ENCODE peak calls at places on chromosomes 5 and 9, in eight cellular contexts. Q, J, Z, E, W, L, N and X are unnamed samples.

GRCh38 chr5:32504923-32505596 is 60.5 kb upstream of the ZFR start:
- DNase-seq in L (peak; percentile 13), E (no peak), W (peak; percentile 70), N (peak; percentile 82), Z (peak; percentile 70), Q (no peak), J (no peak), X (no peak)

GRCh38 chr9:94002316-94003140 is 47.4 kb upstream of the BARX1 start:
- DNase-seq in N (no peak), Z (no peak), E (peak; percentile 69), Q (no peak), L (peak; percentile 20), W (no peak), J (no peak), X (no peak)

GRCh38 chr9:119234636-119235035 is 134.6 kb downstream of the BRINP1 start:
- DNase-seq in L (no peak), W (no peak), E (no peak), J (no peak), N (no peak), Q (no peak), Z (no peak), X (no peak)

GRCh38 chr5:37112383-37112991 is 136.7 kb downstream of the CPLANE1 start:
- DNase-seq in Z (no peak), J (no peak), N (no peak), E (no peak), L (no peak), W (no peak), Q (no peak), X (no peak)

GRCh38 chr5:115657883-115658233 is 32.0 kb upstream of the TMED7 start:
- DNase-seq in Q (no peak), J (peak; percentile 48), Z (no peak), L (no peak), E (no peak), N (no peak), W (no peak), X (no peak)

GRCh38 chr9:109497193-109498165 is 628 bp downstream of the PTPN3 start:
- DNase-seq in E (no peak), L (peak; percentile 45), Z (no peak), W (no peak), J (no peak), N (no peak), Q (no peak), X (no peak)

GRCh38 chr9:117189121-117189520 is 225.7 kb downstream of the ASTN2 start:
- DNase-seq in Q (no peak), E (no peak), L (no peak), Z (no peak), W (no peak), J (no peak), N (no peak), X (no peak)

GRCh38 chr5:173638126-173638525 is 21.7 kb upstream of the BOD1 start:
- DNase-seq in Z (no peak), E (peak; percentile 8), N (no peak), W (no peak), J (no peak), Q (no peak), L (no peak), X (no peak)

GRCh38 chr9:71144495-71144894 is 23.1 kb upstream of the TRPM3 start:
- DNase-seq in Z (no peak), J (no peak), W (no peak), Q (no peak), E (no peak), N (no peak), L (no peak), X (no peak)

GRCh38 chr5:142798099-142798768 is 28.1 kb downstream of the ARHGAP26 start:
- DNase-seq in Z (no peak), J (no peak), E (no peak), Q (no peak), N (no peak), L (no peak), W (no peak), X (no peak)

GRCh38 chr5:105639068-105639467 is 2031.7 kb downstream of the EFNA5 start:
- DNase-seq in E (peak; percentile 84), J (no peak), N (peak; percentile 25), Q (no peak), L (no peak), W (no peak), Z (no peak), X (no peak)

GRCh38 chr9:12819436-12820185 is 44.8 kb downstream of the LURAP1L start:
- DNase-seq in Z (no peak), J (no peak), N (no peak), L (no peak), E (peak; percentile 53), W (no peak), Q (no peak), X (no peak)

GRCh38 chr5:158812381-158812780 is 287.3 kb downstream of the EBF1 start:
- DNase-seq in J (no peak), E (peak; percentile 32), W (peak; percentile 22), Q (peak; percentile 11), L (no peak), N (peak; percentile 53), Z (peak; percentile 18), X (no peak)

GRCh38 chr5:4142842-4143241 is 547.2 kb downstream of the IRX1 start:
- DNase-seq in Z (no peak), N (no peak), Q (no peak), E (peak; percentile 40), J (no peak), W (no peak), L (no peak), X (no peak)

GRCh38 chr9:106324596-106325280 is 538.2 kb upstream of the ZNF462 start:
- DNase-seq in J (no peak), Z (no peak), N (no peak), W (no peak), E (no peak), L (no peak), Q (no peak), X (no peak)

GRCh38 chr9:116686135-116686534 is 970 bp upstream of the TRIM32 start:
- DNase-seq in L (no peak), W (no peak), N (no peak), E (no peak), J (no peak), Z (no peak), Q (no peak), X (no peak)

GRCh38 chr9:12798066-12798770 is 23.4 kb downstream of the LURAP1L start:
- DNase-seq in N (no peak), E (no peak), Q (no peak), J (peak; percentile 35), W (no peak), L (no peak), Z (no peak), X (no peak)

GRCh38 chr9:128940946-128941755 is 6.3 kb downstream of the DOLK start:
- DNase-seq in Z (no peak), E (no peak), J (no peak), Q (no peak), N (no peak), L (no peak), W (no peak), X (no peak)

GRCh38 chr5:98581416-98581999 is 192.0 kb upstream of the RGMB start:
- DNase-seq in W (no peak), E (no peak), Z (no peak), L (no peak), N (peak; percentile 16), Q (no peak), J (no peak), X (no peak)
- H3K9me3 ChIP-seq in W (no peaks in the 10 kb centered on the region), E (no peaks in the 10 kb centered on the region), Z (no peaks in the 10 kb centered on the region), L (no peaks in the 10 kb centered on the region), N (no peaks in the 10 kb centered on the region), Q (no peaks in the 10 kb centered on the region), J (no peaks in the 10 kb centered on the region), X (no peaks in the 10 kb centered on the region)

GRCh38 chr9:103522409-103522808 is 527.3 kb downstream of the CYLC2 start:
- DNase-seq in Z (no peak), N (no peak), Q (no peak), W (no peak), L (no peak), J (no peak), E (no peak), X (no peak)
- H3K9me3 ChIP-seq in Z (no peaks in the 10 kb centered on the region), N (no peaks in the 10 kb centered on the region), Q (no peaks in the 10 kb centered on the region), W (no peaks in the 10 kb centered on the region), L (no peaks in the 10 kb centered on the region), J (no peaks in the 10 kb centered on the region), E (no peaks in the 10 kb centered on the region), X (no peaks in the 10 kb centered on the region)

GRCh38 chr5:179080724-179081123 is 20.6 kb downstream of the ZNF354C start:
- DNase-seq in W (no peak), Z (no peak), Q (no peak), E (no peak), L (no peak), N (no peak), J (no peak), X (no peak)
- H3K9me3 ChIP-seq in W (peaks cover 100% of the 10 kb centered on the region), Z (peaks cover 100% of the 10 kb centered on the region), Q (peaks cover 98% of the 10 kb centered on the region), E (peaks cover 92% of the 10 kb centered on the region), L (peaks cover 19% of the 10 kb centered on the region), N (peaks cover 31% of the 10 kb centered on the region), J (peaks cover 38% of the 10 kb centered on the region), X (peaks cover 40% of the 10 kb centered on the region)

DNA sequence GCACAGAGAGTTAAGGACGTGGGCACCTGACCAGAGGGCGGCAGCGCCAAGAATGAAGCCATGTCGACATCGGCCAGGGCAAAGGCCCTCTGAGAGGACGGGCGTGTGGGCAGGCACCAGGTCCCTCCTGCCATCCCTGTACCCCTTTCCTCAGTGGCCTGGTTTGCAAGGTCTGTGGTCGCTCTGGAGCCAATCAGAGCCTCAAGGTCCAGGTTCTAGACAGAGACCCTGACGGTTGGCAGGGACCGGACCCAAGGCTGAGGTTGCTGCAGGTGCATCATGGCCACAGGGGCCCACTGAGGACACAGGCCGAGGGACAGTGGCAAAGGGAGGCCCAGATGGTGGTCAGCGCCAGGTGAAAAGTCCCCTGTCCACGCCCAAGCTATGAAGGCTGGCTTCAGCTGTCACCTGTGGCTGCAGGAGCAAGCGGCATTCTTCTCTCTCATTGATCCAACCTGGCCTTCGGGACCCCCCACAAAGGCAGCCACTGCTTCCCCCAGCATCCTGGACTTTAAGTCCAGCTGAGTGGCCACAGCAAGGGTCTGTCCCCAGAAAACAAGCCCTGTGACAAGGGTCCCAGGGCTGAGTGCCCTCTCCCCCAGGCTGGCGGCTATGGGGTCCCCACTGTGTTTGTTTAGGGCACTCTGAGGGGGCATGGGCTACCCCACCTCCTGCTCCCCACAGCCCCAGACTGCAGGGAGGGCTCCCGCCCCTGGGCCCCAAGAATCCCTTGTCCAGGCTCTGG is 48.9 kb downstream of the VAV2 start:
- DNase-seq in N (peak; percentile 28), Q (no peak), L (no peak), E (no peak), Z (peak; percentile 8), J (no peak), W (no peak), X (no peak)
- H3K9me3 ChIP-seq in N (no peaks in the 10 kb centered on the region), Q (no peaks in the 10 kb centered on the region), L (no peaks in the 10 kb centered on the region), E (no peaks in the 10 kb centered on the region), Z (no peaks in the 10 kb centered on the region), J (no peaks in the 10 kb centered on the region), W (no peaks in the 10 kb centered on the region), X (no peaks in the 10 kb centered on the region)

GRCh38 chr5:164392531-164392930 is 887.1 kb downstream of the MAT2B start:
- DNase-seq in N (no peak), W (no peak), Z (no peak), E (no peak), J (no peak), L (no peak), Q (no peak), X (no peak)
- H3K9me3 ChIP-seq in N (no peaks in the 10 kb centered on the region), W (no peaks in the 10 kb centered on the region), Z (no peaks in the 10 kb centered on the region), E (no peaks in the 10 kb centered on the region), J (no peaks in the 10 kb centered on the region), L (no peaks in the 10 kb centered on the region), Q (no peaks in the 10 kb centered on the region), X (no peaks in the 10 kb centered on the region)

DNA sequence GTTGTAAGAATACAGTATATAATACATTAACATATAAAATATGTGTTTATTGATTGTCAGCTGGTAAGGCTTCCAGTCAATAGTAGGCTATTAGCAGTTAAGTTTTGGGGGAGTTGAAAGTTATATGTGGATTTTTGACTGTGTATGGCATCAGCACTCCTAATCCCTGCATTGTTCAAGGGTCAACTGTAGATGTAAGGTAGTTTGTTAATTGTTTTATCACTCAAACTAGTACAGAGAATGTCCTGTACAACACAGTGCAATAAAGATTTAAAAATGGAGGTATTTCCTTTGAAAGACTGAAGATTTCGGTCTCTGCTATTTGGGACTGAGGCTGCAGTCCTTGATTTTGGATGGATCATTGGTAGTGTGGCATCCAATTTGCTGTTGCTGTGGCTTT is 484.4 kb downstream of the KDM4C start:
- DNase-seq in W (no peak), N (no peak), Z (no peak), J (no peak), E (no peak), Q (no peak), L (no peak), X (no peak)
- H3K9me3 ChIP-seq in W (peaks cover 12% of the 10 kb centered on the region), N (no peaks in the 10 kb centered on the region), Z (peaks cover 12% of the 10 kb centered on the region), J (no peaks in the 10 kb centered on the region), E (no peaks in the 10 kb centered on the region), Q (no peaks in the 10 kb centered on the region), L (no peaks in the 10 kb centered on the region), X (no peaks in the 10 kb centered on the region)